ENCODE peak calls at places on chromosomes 2 and 18, in four cellular contexts. One of them, this sample, is unnamed.

GRCh38 chr18:29191263-29191662 is 1014.3 kb upstream of the CDH2 start:
- DNase-seq in transverse colon: no peak
- DNase-seq in neural crest cell: no peak
- DNase-seq in CD8-positive, alpha-beta T cell: no peak
- DNase-seq in this sample: no peak

GRCh38 chr2:5894355-5894754 is 202.2 kb downstream of the SOX11 start:
- DNase-seq in transverse colon: no peak
- DNase-seq in neural crest cell: no peak
- DNase-seq in CD8-positive, alpha-beta T cell: no peak
- DNase-seq in this sample: no peak

GRCh38 chr2:165902929-165903328 is 50.6 kb downstream of the TTC21B start:
- DNase-seq in transverse colon: no peak
- DNase-seq in neural crest cell: no peak
- DNase-seq in CD8-positive, alpha-beta T cell: no peak
- DNase-seq in this sample: no peak

GRCh38 chr2:238901461-238902057 is 53.7 kb downstream of the TWIST2 start:
- DNase-seq in transverse colon: no peak
- DNase-seq in neural crest cell: no peak
- DNase-seq in CD8-positive, alpha-beta T cell: no peak
- DNase-seq in this sample: no peak

GRCh38 chr2:190352668-190353536 is 9.5 kb downstream of the INPP1 start:
- DNase-seq in transverse colon: no peak
- DNase-seq in neural crest cell: no peak
- DNase-seq in CD8-positive, alpha-beta T cell: no peak
- DNase-seq in this sample: no peak

GRCh38 chr18:23661735-23662308 is 889 bp downstream of the ANKRD29 start:
- DNase-seq in transverse colon: no peak
- DNase-seq in neural crest cell: no peak
- DNase-seq in CD8-positive, alpha-beta T cell: no peak
- DNase-seq in this sample: no peak

GRCh38 chr2:29615183-29615582 is 306.2 kb downstream of the ALK start:
- DNase-seq in transverse colon: no peak
- DNase-seq in neural crest cell: no peak
- DNase-seq in CD8-positive, alpha-beta T cell: no peak
- DNase-seq in this sample: no peak

GRCh38 chr2:180268006-180268405 is 260.9 kb upstream of the CWC22 start:
- DNase-seq in transverse colon: no peak
- DNase-seq in neural crest cell: no peak
- DNase-seq in CD8-positive, alpha-beta T cell: no peak
- DNase-seq in this sample: no peak

GRCh38 chr2:121868652-121869051 is 113.2 kb downstream of the TSN start:
- DNase-seq in transverse colon: no peak
- DNase-seq in neural crest cell: no peak
- DNase-seq in CD8-positive, alpha-beta T cell: no peak
- DNase-seq in this sample: no peak

GRCh38 chr18:7945882-7946281 is 378.8 kb downstream of the PTPRM start:
- DNase-seq in transverse colon: no peak
- DNase-seq in neural crest cell: no peak
- DNase-seq in CD8-positive, alpha-beta T cell: no peak
- DNase-seq in this sample: no peak

GRCh38 chr18:3037423-3037915 is 24.5 kb upstream of the LPIN2 start:
- DNase-seq in transverse colon: peak
- DNase-seq in neural crest cell: no peak
- DNase-seq in CD8-positive, alpha-beta T cell: no peak
- DNase-seq in this sample: no peak

GRCh38 chr2:191064590-191064989 is 50.6 kb upstream of the STAT1 start:
- DNase-seq in transverse colon: no peak
- DNase-seq in neural crest cell: no peak
- DNase-seq in CD8-positive, alpha-beta T cell: peak
- DNase-seq in this sample: no peak

GRCh38 chr18:70672581-70672980 is 383.7 kb downstream of the SOCS6 start:
- DNase-seq in transverse colon: no peak
- DNase-seq in neural crest cell: no peak
- DNase-seq in CD8-positive, alpha-beta T cell: no peak
- DNase-seq in this sample: no peak

GRCh38 chr2:61619561-61619960 is 81.4 kb upstream of the XPO1 start:
- DNase-seq in transverse colon: no peak
- DNase-seq in neural crest cell: no peak
- DNase-seq in CD8-positive, alpha-beta T cell: no peak
- DNase-seq in this sample: no peak

GRCh38 chr2:8627692-8628085 is 54.2 kb upstream of the ID2 start:
- DNase-seq in transverse colon: peak
- DNase-seq in neural crest cell: no peak
- DNase-seq in CD8-positive, alpha-beta T cell: no peak
- DNase-seq in this sample: no peak

GRCh38 chr2:57209799-57210198 is 836.8 kb upstream of the VRK2 start:
- DNase-seq in transverse colon: no peak
- DNase-seq in neural crest cell: no peak
- DNase-seq in CD8-positive, alpha-beta T cell: no peak
- DNase-seq in this sample: no peak

GRCh38 chr18:47658498-47658897 is 272.0 kb downstream of the SMAD2 start:
- DNase-seq in transverse colon: no peak
- DNase-seq in neural crest cell: no peak
- DNase-seq in CD8-positive, alpha-beta T cell: no peak
- DNase-seq in this sample: no peak

GRCh38 chr2:17309741-17310339 is 208.4 kb downstream of the RAD51AP2 start:
- DNase-seq in transverse colon: peak
- DNase-seq in neural crest cell: peak
- DNase-seq in CD8-positive, alpha-beta T cell: no peak
- DNase-seq in this sample: no peak

GRCh38 chr18:43596106-43596712 is 318.9 kb upstream of the SYT4 start:
- DNase-seq in transverse colon: no peak
- DNase-seq in neural crest cell: no peak
- DNase-seq in CD8-positive, alpha-beta T cell: no peak
- DNase-seq in this sample: peak

GRCh38 chr18:7512326-7512725 is 54.8 kb upstream of the PTPRM start:
- DNase-seq in transverse colon: no peak
- DNase-seq in neural crest cell: no peak
- DNase-seq in CD8-positive, alpha-beta T cell: no peak
- DNase-seq in this sample: no peak

GRCh38 chr2:218290316-218291261 is 1.7 kb downstream of the TMBIM1 start:
- DNase-seq in transverse colon: peak
- DNase-seq in neural crest cell: no peak
- DNase-seq in CD8-positive, alpha-beta T cell: no peak
- DNase-seq in this sample: no peak

GRCh38 chr2:109031481-109032228 is 42.6 kb upstream of the EDAR start:
- DNase-seq in transverse colon: peak
- DNase-seq in neural crest cell: peak
- DNase-seq in CD8-positive, alpha-beta T cell: peak
- DNase-seq in this sample: no peak

GRCh38 chr2:17272649-17273048 is 245.6 kb downstream of the RAD51AP2 start:
- DNase-seq in transverse colon: no peak
- DNase-seq in neural crest cell: no peak
- DNase-seq in CD8-positive, alpha-beta T cell: no peak
- DNase-seq in this sample: no peak

GRCh38 chr18:23136326-23137092 is 1.2 kb downstream of the CABLES1 start:
- DNase-seq in transverse colon: no peak
- DNase-seq in neural crest cell: no peak
- DNase-seq in CD8-positive, alpha-beta T cell: no peak
- DNase-seq in this sample: peak

GRCh38 chr2:79432731-79433146 is 80.1 kb upstream of the CTNNA2 start:
- DNase-seq in transverse colon: no peak
- DNase-seq in neural crest cell: no peak
- DNase-seq in CD8-positive, alpha-beta T cell: no peak
- DNase-seq in this sample: no peak

GRCh38 chr2:64141711-64142405 is 2.4 kb downstream of the PELI1 start:
- DNase-seq in transverse colon: no peak
- DNase-seq in neural crest cell: no peak
- DNase-seq in CD8-positive, alpha-beta T cell: no peak
- DNase-seq in this sample: no peak

GRCh38 chr18:60018801-60019462 is 119.1 kb downstream of the PMAIP1 start:
- DNase-seq in transverse colon: no peak
- DNase-seq in neural crest cell: no peak
- DNase-seq in CD8-positive, alpha-beta T cell: no peak
- DNase-seq in this sample: no peak

GRCh38 chr18:14174706-14175085 is 42.5 kb upstream of the ZNF519 start:
- DNase-seq in transverse colon: no peak
- DNase-seq in neural crest cell: no peak
- DNase-seq in CD8-positive, alpha-beta T cell: no peak
- DNase-seq in this sample: no peak

GRCh38 chr18:65522907-65523306 is 227.9 kb upstream of the CDH7 start:
- DNase-seq in transverse colon: no peak
- DNase-seq in neural crest cell: no peak
- DNase-seq in CD8-positive, alpha-beta T cell: no peak
- DNase-seq in this sample: no peak

GRCh38 chr2:120445431-120446143 is 99.7 kb downstream of the INHBB start:
- DNase-seq in transverse colon: no peak
- DNase-seq in neural crest cell: no peak
- DNase-seq in CD8-positive, alpha-beta T cell: no peak
- DNase-seq in this sample: no peak

GRCh38 chr2:45046786-45047185 is 37.5 kb upstream of the SIX2 start:
- DNase-seq in transverse colon: no peak
- DNase-seq in neural crest cell: no peak
- DNase-seq in CD8-positive, alpha-beta T cell: no peak
- DNase-seq in this sample: no peak

GRCh38 chr2:192195548-192196418 is 1.1 kb upstream of the TMEFF2 start:
- DNase-seq in transverse colon: no peak
- DNase-seq in neural crest cell: peak
- DNase-seq in CD8-positive, alpha-beta T cell: no peak
- DNase-seq in this sample: no peak

GRCh38 chr2:187504312-187504921 is 49.8 kb downstream of the TFPI start:
- DNase-seq in transverse colon: no peak
- DNase-seq in neural crest cell: no peak
- DNase-seq in CD8-positive, alpha-beta T cell: no peak
- DNase-seq in this sample: no peak

GRCh38 chr18:48539406-48540328 is 836 bp downstream of the CTIF start:
- DNase-seq in transverse colon: peak
- DNase-seq in neural crest cell: peak
- DNase-seq in CD8-positive, alpha-beta T cell: no peak
- DNase-seq in this sample: no peak

DNA sequence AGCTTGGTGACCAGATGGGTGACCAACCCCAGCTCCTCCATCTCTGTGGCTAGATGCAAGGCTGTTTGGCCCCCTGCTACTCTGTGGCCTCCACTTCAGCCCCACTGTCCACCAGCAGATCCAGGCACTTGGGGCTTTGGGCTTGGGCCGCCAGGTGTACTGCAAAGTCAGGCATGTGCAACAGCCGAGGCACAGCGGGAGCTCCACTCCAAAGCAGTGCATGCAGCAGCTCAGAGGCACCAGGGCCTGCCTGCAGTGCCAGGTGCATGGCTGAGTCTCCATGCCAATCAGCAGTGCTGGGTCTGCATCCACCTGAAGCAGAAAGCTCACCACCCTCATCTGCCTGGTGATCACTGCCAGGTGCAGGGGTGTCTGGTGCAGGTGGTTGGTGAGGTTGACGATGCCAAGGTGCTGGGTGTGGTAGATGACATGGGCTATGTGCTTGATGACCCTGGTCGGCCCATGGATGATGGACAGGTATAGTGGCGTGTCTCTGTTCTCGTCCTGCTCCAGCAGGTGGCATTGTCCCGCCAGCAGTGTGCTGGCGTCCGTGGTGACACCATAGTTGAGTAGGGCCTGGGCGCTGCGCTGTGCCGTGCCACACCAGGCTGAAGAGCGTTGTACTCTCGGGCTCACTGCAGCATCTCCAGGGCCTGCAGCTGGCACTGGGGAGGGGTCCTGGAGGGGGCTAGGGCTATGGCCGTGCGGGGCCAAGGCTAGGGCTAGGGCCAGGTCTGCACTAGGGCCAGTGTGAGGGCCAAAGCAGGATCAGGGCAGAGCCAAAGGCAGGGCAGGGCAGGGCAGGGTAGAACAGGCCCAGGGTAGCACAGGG is 1.0 kb upstream of the ANKRD62 start:
- DNase-seq in transverse colon: peak
- DNase-seq in neural crest cell: no peak
- DNase-seq in CD8-positive, alpha-beta T cell: no peak
- DNase-seq in this sample: no peak
- TF ChIP-seq CTCF in transverse colon: peak
- TF ChIP-seq CTCF in neural crest cell: peak
- TF ChIP-seq CTCF in CD8-positive, alpha-beta T cell: no peak
- TF ChIP-seq CTCF in this sample: peak

GRCh38 chr2:172046080-172046678 is 39.1 kb upstream of the DLX1 start:
- DNase-seq in transverse colon: no peak
- DNase-seq in neural crest cell: no peak
- DNase-seq in CD8-positive, alpha-beta T cell: no peak
- DNase-seq in this sample: no peak
- TF ChIP-seq CTCF in transverse colon: no peak
- TF ChIP-seq CTCF in neural crest cell: no peak
- TF ChIP-seq CTCF in CD8-positive, alpha-beta T cell: no peak
- TF ChIP-seq CTCF in this sample: no peak

GRCh38 chr2:1894578-1894977 is 150.3 kb upstream of the PXDN start:
- DNase-seq in transverse colon: no peak
- DNase-seq in neural crest cell: no peak
- DNase-seq in CD8-positive, alpha-beta T cell: no peak
- DNase-seq in this sample: no peak

GRCh38 chr2:1891971-1892486 is 147.7 kb upstream of the PXDN start:
- DNase-seq in transverse colon: no peak
- DNase-seq in neural crest cell: no peak
- DNase-seq in CD8-positive, alpha-beta T cell: no peak
- DNase-seq in this sample: no peak

GRCh38 chr2:1893856-1894255 is 149.5 kb upstream of the PXDN start:
- DNase-seq in transverse colon: no peak
- DNase-seq in neural crest cell: no peak
- DNase-seq in CD8-positive, alpha-beta T cell: no peak
- DNase-seq in this sample: no peak

GRCh38 chr2:1891147-1891546 is 146.8 kb upstream of the PXDN start:
- DNase-seq in transverse colon: no peak
- DNase-seq in neural crest cell: no peak
- DNase-seq in CD8-positive, alpha-beta T cell: no peak
- DNase-seq in this sample: no peak

GRCh38 chr2:1892529-1893250 is 148.4 kb upstream of the PXDN start:
- DNase-seq in transverse colon: no peak
- DNase-seq in neural crest cell: no peak
- DNase-seq in CD8-positive, alpha-beta T cell: no peak
- DNase-seq in this sample: no peak
- TF ChIP-seq CTCF in transverse colon: no peak
- TF ChIP-seq CTCF in neural crest cell: no peak
- TF ChIP-seq CTCF in CD8-positive, alpha-beta T cell: no peak
- TF ChIP-seq CTCF in this sample: no peak

GRCh38 chr2:23153484-23153883 is 231.5 kb upstream of the KLHL29 start:
- DNase-seq in transverse colon: no peak
- DNase-seq in neural crest cell: no peak
- DNase-seq in CD8-positive, alpha-beta T cell: no peak
- DNase-seq in this sample: no peak
- TF ChIP-seq CTCF in transverse colon: no peak
- TF ChIP-seq CTCF in neural crest cell: no peak
- TF ChIP-seq CTCF in CD8-positive, alpha-beta T cell: no peak
- TF ChIP-seq CTCF in this sample: no peak

GRCh38 chr2:105179469-105180372 is 61.8 kb upstream of the GPR45 start:
- DNase-seq in transverse colon: peak
- DNase-seq in neural crest cell: no peak
- DNase-seq in CD8-positive, alpha-beta T cell: no peak
- DNase-seq in this sample: no peak
- TF ChIP-seq CTCF in transverse colon: no peak
- TF ChIP-seq CTCF in neural crest cell: peak
- TF ChIP-seq CTCF in CD8-positive, alpha-beta T cell: no peak
- TF ChIP-seq CTCF in this sample: peak

This sample was measured in D721Med.